ENCODE peak calls at places on chromosomes 16 and 17, in eight cellular contexts. Q, R, T, K, B, L, F and N are unnamed samples.

GRCh38 chr16:85475691-85476300 is 137.3 kb upstream of the GSE1 start:
- DNase-seq in Q (no peak), R (no peak), T (no peak), K (no peak), B (no peak), L (no peak), F (no peak), N (no peak)

GRCh38 chr16:82509636-82510035 is 117.1 kb upstream of the CDH13 start:
- DNase-seq in Q (no peak), R (no peak), T (no peak), K (no peak), B (no peak), L (no peak), F (no peak), N (no peak)

GRCh38 chr16:11615756-11616447 is 29.2 kb upstream of the LITAF start:
- DNase-seq in Q (no peak), R (no peak), T (peak; percentile 51), K (no peak), B (no peak), L (no peak), F (no peak), N (no peak)

GRCh38 chr17:50956750-50957523 is 90.8 kb upstream of the TOB1 start:
- DNase-seq in Q (no peak), R (peak; percentile 63), T (peak; percentile 67), K (no peak), B (peak; percentile 71), L (peak; percentile 81), F (peak; percentile 72), N (peak; percentile 82)

GRCh38 chr17:142102-142661 is 4.8 kb downstream of the SCGB1C2 start:
- DNase-seq in Q (no peak), R (peak; percentile 2), T (peak; percentile 35), K (no peak), B (peak; percentile 49), L (no peak), F (peak; percentile 48), N (peak; percentile 93)

GRCh38 chr16:68790130-68790761 is 53.1 kb upstream of the TANGO6 start:
- DNase-seq in Q (no peak), R (peak; percentile 78), T (peak; percentile 72), K (no peak), B (peak; percentile 70), L (no peak), F (no peak), N (no peak)

GRCh38 chr17:38709104-38709820 is 4.2 kb downstream of the MLLT6 start:
- DNase-seq in Q (no peak), R (no peak), T (no peak), K (no peak), B (no peak), L (no peak), F (no peak), N (no peak)

GRCh38 chr16:80233097-80233835 is 307.5 kb upstream of the DYNLRB2 start:
- DNase-seq in Q (no peak), R (peak; percentile 52), T (no peak), K (no peak), B (no peak), L (no peak), F (no peak), N (no peak)

GRCh38 chr17:15232517-15232915 is 32.6 kb downstream of the PMP22 start:
- DNase-seq in Q (no peak), R (no peak), T (no peak), K (no peak), B (no peak), L (no peak), F (no peak), N (no peak)

GRCh38 chr16:71880176-71880575 is 3.8 kb downstream of the ZNF821 start:
- DNase-seq in Q (no peak), R (no peak), T (peak; percentile 87), K (no peak), B (no peak), L (no peak), F (no peak), N (no peak)

GRCh38 chr16:69721441-69721957 is 4.9 kb downstream of the NQO1 start:
- DNase-seq in Q (no peak), R (no peak), T (no peak), K (no peak), B (no peak), L (no peak), F (no peak), N (no peak)

GRCh38 chr17:1159781-1160180 is 20.0 kb downstream of the ABR start:
- DNase-seq in Q (no peak), R (no peak), T (no peak), K (no peak), B (no peak), L (no peak), F (no peak), N (no peak)

GRCh38 chr16:11130978-11131665 is 124.9 kb downstream of the SOCS1 start:
- DNase-seq in Q (no peak), R (no peak), T (no peak), K (no peak), B (no peak), L (no peak), F (no peak), N (no peak)

GRCh38 chr16:77585379-77585778 is 136.9 kb upstream of the NUDT7 start:
- DNase-seq in Q (no peak), R (peak; percentile 35), T (peak; percentile 20), K (no peak), B (no peak), L (no peak), F (no peak), N (no peak)

GRCh38 chr17:19738757-19739156 is 9.3 kb downstream of the ALDH3A1 start:
- DNase-seq in Q (no peak), R (no peak), T (no peak), K (no peak), B (no peak), L (no peak), F (no peak), N (no peak)

GRCh38 chr16:4365014-4365406 is 6.6 kb upstream of the VASN start:
- DNase-seq in Q (no peak), R (no peak), T (peak; percentile 48), K (no peak), B (no peak), L (no peak), F (no peak), N (no peak)

GRCh38 chr16:69049146-69049545 is 56.3 kb upstream of the HAS3 start:
- DNase-seq in Q (no peak), R (peak; percentile 56), T (no peak), K (no peak), B (peak; percentile 43), L (no peak), F (no peak), N (no peak)

GRCh38 chr17:66089764-66090163 is 102.2 kb downstream of the CEP112 start:
- DNase-seq in Q (no peak), R (no peak), T (no peak), K (no peak), B (no peak), L (no peak), F (no peak), N (no peak)

GRCh38 chr16:61792194-61792904 is 243.9 kb downstream of the CDH8 start:
- DNase-seq in Q (no peak), R (peak; percentile 0), T (no peak), K (no peak), B (no peak), L (no peak), F (no peak), N (no peak)

GRCh38 chr16:4465977-4466779 is 8.2 kb downstream of the NMRAL1 start:
- DNase-seq in Q (no peak), R (peak; percentile 35), T (no peak), K (no peak), B (no peak), L (no peak), F (no peak), N (no peak)

GRCh38 chr16:76947694-76948093 is 243.3 kb upstream of the MON1B start:
- DNase-seq in Q (no peak), R (peak; percentile 49), T (no peak), K (no peak), B (no peak), L (no peak), F (no peak), N (peak; percentile 62)

GRCh38 chr17:27798376-27798775 is 2.0 kb downstream of the NOS2 start:
- DNase-seq in Q (no peak), R (no peak), T (no peak), K (no peak), B (no peak), L (no peak), F (no peak), N (no peak)

GRCh38 chr17:82517230-82517865 is 2.2 kb upstream of the FOXK2 start:
- DNase-seq in Q (no peak), R (no peak), T (no peak), K (no peak), B (no peak), L (no peak), F (no peak), N (no peak)

GRCh38 chr17:16091773-16092172 is 92.1 kb downstream of the TTC19 start:
- DNase-seq in Q (no peak), R (no peak), T (no peak), K (no peak), B (no peak), L (no peak), F (no peak), N (no peak)

GRCh38 chr17:57810740-57811632 is 38.9 kb downstream of the MRPS23 start:
- DNase-seq in Q (no peak), R (peak; percentile 55), T (peak; percentile 76), K (no peak), B (no peak), L (no peak), F (no peak), N (peak; percentile 63)

DNA sequence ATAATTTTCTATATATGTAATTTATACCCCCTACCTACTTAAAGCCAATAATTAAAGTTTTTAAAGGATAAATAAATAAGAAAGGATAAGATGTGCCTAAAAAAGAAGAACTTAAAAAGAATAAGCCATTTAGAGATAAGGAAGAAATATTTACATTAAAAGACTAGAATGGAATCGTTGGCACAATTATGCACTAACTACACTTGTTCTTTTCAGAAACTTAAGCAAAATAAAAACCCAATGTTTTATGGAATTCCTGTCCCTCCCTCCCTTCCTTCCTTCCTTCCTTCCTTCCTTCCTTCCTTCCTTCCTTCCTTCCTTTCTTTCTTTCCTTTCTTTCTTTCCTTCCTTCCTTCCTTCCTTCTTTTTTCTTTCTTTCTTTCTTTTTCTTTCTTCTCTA is 4.5 kb upstream of the KRTAP4-6 start:
- DNase-seq in Q (no peak), R (no peak), T (no peak), K (no peak), B (no peak), L (no peak), F (no peak), N (no peak)
- TF ChIP-seq CTCF in Q (no peak), R (no peak), T (no peak), K (no peak), B (no peak), L (no peak), F (no peak), N (no peak)

GRCh38 chr17:80262775-80263244 is 2.2 kb downstream of the RNF213 start:
- DNase-seq in Q (no peak), R (no peak), T (no peak), K (no peak), B (no peak), L (no peak), F (no peak), N (no peak)
- H3K4me3 ChIP-seq in Q (peak overlapping the region; percentile 65), R (peak overlapping the region; percentile 81), T (no peak overlapping the region), K (peak overlapping the region; percentile 57), B (peak overlapping the region; percentile 94), L (no peak overlapping the region), F (peak overlapping the region; percentile 99), N (peak overlapping the region; percentile 36)

GRCh38 chr17:79806863-79807720 is 10.2 kb upstream of the CBX8 start:
- DNase-seq in Q (no peak), R (no peak), T (no peak), K (no peak), B (no peak), L (no peak), F (no peak), N (no peak)
- TF ChIP-seq CTCF in Q (no peak), R (no peak), T (no peak), K (no peak), B (no peak), L (no peak), F (no peak), N (peak; percentile 23)

GRCh38 chr16:15034266-15035162 is 21.4 kb downstream of the NTAN1 start:
- DNase-seq in Q (no peak), R (no peak), T (no peak), K (no peak), B (no peak), L (no peak), F (no peak), N (no peak)
- H3K4me3 ChIP-seq in Q (no peak overlapping the region), R (no peak overlapping the region), T (no peak overlapping the region), K (no peak overlapping the region), B (no peak overlapping the region), L (no peak overlapping the region), F (no peak overlapping the region), N (no peak overlapping the region)